ENCODE peak calls at places on chromosomes 6 and 20, in seven cellular contexts. V, E, I, H, B, N and L are unnamed samples.
A peak's percentile ranks its signal among the peaks of the same experiment; 100 is the strongest.

GRCh38 chr20:17421493-17421892 is 109.7 kb downstream of the BFSP1 start:
- DNase-seq in V (no peak), E (no peak), I (no peak), H (no peak), B (no peak), N (no peak), L (no peak)

GRCh38 chr6:125041740-125042459 is 79.7 kb downstream of the RNF217 start:
- DNase-seq in V (no peak), E (no peak), I (peak; percentile 29), H (no peak), B (no peak), N (no peak), L (no peak)

GRCh38 chr20:41141153-41141815 is 3.9 kb downstream of the PLCG1 start:
- DNase-seq in V (no peak), E (no peak), I (no peak), H (peak; percentile 32), B (peak; percentile 49), N (peak; percentile 29), L (no peak)

GRCh38 chr20:3923818-3924217 is 34.6 kb downstream of the PANK2 start:
- DNase-seq in V (no peak), E (no peak), I (no peak), H (no peak), B (no peak), N (no peak), L (no peak)

GRCh38 chr6:65004283-65004682 is 702.7 kb downstream of the EYS start:
- DNase-seq in V (no peak), E (no peak), I (no peak), H (no peak), B (no peak), N (no peak), L (no peak)

GRCh38 chr6:32522302-32523047 is 7.6 kb downstream of the HLA-DRB5 start:
- DNase-seq in V (no peak), E (no peak), I (no peak), H (no peak), B (no peak), N (no peak), L (no peak)

GRCh38 chr20:36310215-36310981 is 4.3 kb downstream of the DLGAP4 start:
- DNase-seq in V (no peak), E (no peak), I (no peak), H (no peak), B (no peak), N (no peak), L (no peak)

GRCh38 chr6:1363298-1363697 is 26.1 kb upstream of the FOXF2 start:
- DNase-seq in V (no peak), E (no peak), I (no peak), H (no peak), B (no peak), N (no peak), L (no peak)

GRCh38 chr20:62780204-62780603 is 16.1 kb upstream of the MRGBP start:
- DNase-seq in V (no peak), E (no peak), I (no peak), H (no peak), B (no peak), N (no peak), L (no peak)

GRCh38 chr6:46255528-46255927 is 84.7 kb upstream of the ENPP5 start:
- DNase-seq in V (no peak), E (no peak), I (no peak), H (no peak), B (no peak), N (no peak), L (no peak)

GRCh38 chr6:166237611-166238010 is 70.0 kb upstream of the TBXT start:
- DNase-seq in V (no peak), E (no peak), I (no peak), H (no peak), B (no peak), N (no peak), L (no peak)

GRCh38 chr20:49909499-49910339 is 5.6 kb downstream of the SPATA2 start:
- DNase-seq in V (no peak), E (no peak), I (no peak), H (no peak), B (peak; percentile 52), N (peak; percentile 48), L (no peak)

GRCh38 chr6:32406857-32407256 is at the start of gene BTNL2:
- DNase-seq in V (no peak), E (no peak), I (no peak), H (no peak), B (no peak), N (no peak), L (no peak)

GRCh38 chr6:147941143-147941542 is 401.5 kb upstream of the SASH1 start:
- DNase-seq in V (no peak), E (no peak), I (no peak), H (no peak), B (no peak), N (no peak), L (no peak)

GRCh38 chr6:343960-344815 is 47.4 kb upstream of the IRF4 start:
- DNase-seq in V (no peak), E (no peak), I (no peak), H (no peak), B (no peak), N (no peak), L (no peak)

GRCh38 chr20:40844285-40844684 is 155.2 kb upstream of the MAFB start:
- DNase-seq in V (no peak), E (no peak), I (no peak), H (no peak), B (no peak), N (no peak), L (no peak)

GRCh38 chr6:35413911-35414310 is 38.2 kb upstream of the FANCE start:
- DNase-seq in V (no peak), E (no peak), I (no peak), H (no peak), B (no peak), N (no peak), L (no peak)

GRCh38 chr6:35417979-35418661 is 34.0 kb upstream of the FANCE start:
- DNase-seq in V (no peak), E (no peak), I (no peak), H (peak; percentile 83), B (no peak), N (no peak), L (no peak)

GRCh38 chr6:35419961-35420360 is 32.2 kb upstream of the FANCE start:
- DNase-seq in V (no peak), E (no peak), I (no peak), H (no peak), B (no peak), N (no peak), L (no peak)

GRCh38 chr6:35415065-35415880 is 36.9 kb upstream of the FANCE start:
- DNase-seq in V (no peak), E (no peak), I (no peak), H (peak; percentile 63), B (peak; percentile 99), N (peak; percentile 78), L (no peak)

GRCh38 chr6:35419431-35419830 is 32.7 kb upstream of the FANCE start:
- DNase-seq in V (no peak), E (no peak), I (no peak), H (no peak), B (peak; percentile 50), N (peak; percentile 52), L (no peak)
- TF ChIP-seq SIN3A in V (no peak), E (no peak), I (no peak), H (no peak), B (no peak), N (no peak), L (no peak)

DNA sequence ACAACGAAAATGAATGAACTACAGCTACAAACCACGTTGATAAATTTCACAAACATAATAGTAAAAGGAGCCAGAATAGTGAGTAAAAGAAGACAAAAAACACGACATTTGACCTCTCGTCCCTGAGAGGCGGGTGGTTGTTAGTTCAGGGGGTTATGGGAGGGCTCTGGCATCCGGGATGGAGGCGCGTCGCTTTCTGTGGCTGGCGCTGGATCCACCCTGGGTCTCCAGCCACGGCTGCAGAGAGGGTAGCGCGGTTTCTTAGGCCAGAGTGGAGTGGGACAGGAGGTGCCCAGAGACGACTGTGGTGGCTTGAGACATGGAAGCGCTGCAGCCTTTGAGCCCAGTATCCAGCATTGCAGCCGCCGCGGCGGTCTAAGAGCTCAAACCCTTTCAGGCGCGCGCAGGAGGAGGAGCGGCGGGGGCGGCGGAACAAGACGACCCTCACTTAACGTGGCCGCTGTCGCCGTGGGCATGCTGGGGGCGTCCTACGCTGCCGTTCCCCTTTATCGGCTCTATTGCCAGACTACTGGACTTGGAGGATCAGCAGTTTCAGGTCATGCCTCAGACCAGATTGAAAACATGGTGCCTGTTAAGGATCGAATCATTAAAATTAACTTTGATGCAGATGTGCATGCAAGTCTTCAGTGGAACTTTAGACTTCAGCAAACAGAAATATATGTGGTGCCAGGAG is 3.7 kb upstream of the ZSCAN23 start:
- DNase-seq in V (peak; percentile 69), E (no peak), I (no peak), H (peak; percentile 60), B (no peak), N (no peak), L (no peak)
- H3K4me3 ChIP-seq in V (peak overlapping the region; percentile 76), E (no peak overlapping the region), I (no peak overlapping the region), H (peak overlapping the region; percentile 70), B (peak overlapping the region; percentile 37), N (peak overlapping the region; percentile 21), L (no peak overlapping the region)

GRCh38 chr6:13453771-13454251 is 33.6 kb downstream of the GFOD1 start:
- DNase-seq in V (no peak), E (peak; percentile 65), I (peak; percentile 80), H (no peak), B (no peak), N (no peak), L (peak; percentile 13)
- TF ChIP-seq SIN3A in V (no peak), E (no peak), I (no peak), H (no peak), B (no peak), N (no peak), L (no peak)

GRCh38 chr6:70281923-70282902 is 20.7 kb downstream of the COL9A1 start:
- DNase-seq in V (peak; percentile 78), E (no peak), I (no peak), H (peak; percentile 42), B (no peak), N (peak; percentile 39), L (no peak)
- H3K4me3 ChIP-seq in V (peak overlapping the region; percentile 50), E (no peak overlapping the region), I (no peak overlapping the region), H (no peak overlapping the region), B (no peak overlapping the region), N (no peak overlapping the region), L (no peak overlapping the region)

DNA sequence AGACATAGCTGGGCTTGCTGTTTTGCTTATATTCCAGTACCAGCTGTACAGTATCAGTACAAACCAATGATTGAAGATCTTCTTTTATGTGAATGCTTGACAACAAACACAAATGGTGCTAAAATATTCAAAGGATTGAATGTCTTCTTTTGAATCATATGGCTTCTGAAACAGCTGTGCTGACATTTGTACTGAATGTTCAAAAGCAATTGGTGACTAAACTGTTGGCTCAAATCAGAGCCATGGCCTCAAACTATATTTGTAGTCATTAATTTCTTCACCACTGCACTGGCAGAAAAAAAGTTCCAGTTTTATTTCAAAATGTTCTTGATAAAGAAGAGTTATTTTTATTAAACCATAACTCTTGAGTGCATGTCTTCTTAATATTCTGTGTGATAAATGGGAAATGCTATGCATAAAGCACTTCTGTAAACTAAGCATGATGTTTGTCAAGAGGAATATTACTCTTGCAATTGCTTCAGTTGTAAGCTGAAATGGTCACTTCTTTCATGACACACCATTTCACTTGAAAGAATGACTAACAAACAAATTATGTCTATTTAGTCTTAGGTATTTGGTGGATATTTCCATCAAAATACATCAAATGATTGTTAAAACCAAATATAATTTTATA is 45.9 kb upstream of the CENPW start:
- DNase-seq in V (no peak), E (no peak), I (no peak), H (no peak), B (no peak), N (no peak), L (no peak)
- TF ChIP-seq SIN3A in V (no peak), E (no peak), I (no peak), H (no peak), B (no peak), N (no peak), L (no peak)

GRCh38 chr20:35263609-35264223 is 14.2 kb downstream of the MMP24OS start:
- DNase-seq in V (no peak), E (no peak), I (no peak), H (no peak), B (peak; percentile 45), N (no peak), L (no peak)
- H3K4me3 ChIP-seq in V (no peak overlapping the region), E (no peak overlapping the region), I (no peak overlapping the region), H (no peak overlapping the region), B (peak overlapping the region; percentile 11), N (no peak overlapping the region), L (no peak overlapping the region)